ENCODE peak calls at places on chromosomes 1 and 21, in eight cellular contexts. One of them, this sample, is unnamed.

GRCh38 chr1:117795190-117795589 is 134.2 kb downstream of the GDAP2 start:
- DNase-seq in neural progenitor cell: no peak
- DNase-seq in suprapubic skin: no peak
- DNase-seq in IMR-90: peak; percentile 94
- DNase-seq in ovary: no peak
- DNase-seq in colonic mucosa: no peak
- DNase-seq in PC-9: peak; percentile 72
- DNase-seq in MM.1S: no peak
- DNase-seq in this sample: peak; percentile 93

GRCh38 chr1:47927165-47927564 is 70.0 kb downstream of the TRABD2B start:
- DNase-seq in neural progenitor cell: no peak
- DNase-seq in suprapubic skin: no peak
- DNase-seq in IMR-90: no peak
- DNase-seq in ovary: no peak
- DNase-seq in colonic mucosa: no peak
- DNase-seq in PC-9: no peak
- DNase-seq in MM.1S: no peak
- DNase-seq in this sample: peak; percentile 40

GRCh38 chr1:33339413-33339812 is 18.5 kb upstream of the A3GALT2 start:
- DNase-seq in neural progenitor cell: peak; percentile 59
- DNase-seq in suprapubic skin: no peak
- DNase-seq in IMR-90: no peak
- DNase-seq in ovary: no peak
- DNase-seq in colonic mucosa: no peak
- DNase-seq in PC-9: no peak
- DNase-seq in MM.1S: no peak
- DNase-seq in this sample: no peak

GRCh38 chr1:19737413-19737812 is 62.3 kb downstream of the TMCO4 start:
- DNase-seq in neural progenitor cell: no peak
- DNase-seq in suprapubic skin: no peak
- DNase-seq in IMR-90: no peak
- DNase-seq in ovary: no peak
- DNase-seq in colonic mucosa: no peak
- DNase-seq in PC-9: peak; percentile 61
- DNase-seq in MM.1S: no peak
- DNase-seq in this sample: no peak

GRCh38 chr1:200890027-200890426 is 4.7 kb upstream of the INAVA start:
- DNase-seq in neural progenitor cell: no peak
- DNase-seq in suprapubic skin: no peak
- DNase-seq in IMR-90: no peak
- DNase-seq in ovary: no peak
- DNase-seq in colonic mucosa: no peak
- DNase-seq in PC-9: no peak
- DNase-seq in MM.1S: no peak
- DNase-seq in this sample: no peak

GRCh38 chr1:98733782-98734112 is 72.2 kb downstream of the SNX7 start:
- DNase-seq in neural progenitor cell: no peak
- DNase-seq in suprapubic skin: no peak
- DNase-seq in IMR-90: peak; percentile 13
- DNase-seq in ovary: no peak
- DNase-seq in colonic mucosa: no peak
- DNase-seq in PC-9: no peak
- DNase-seq in MM.1S: no peak
- DNase-seq in this sample: no peak

GRCh38 chr1:96973605-96974004 is 252.0 kb downstream of the PTBP2 start:
- DNase-seq in neural progenitor cell: no peak
- DNase-seq in suprapubic skin: no peak
- DNase-seq in IMR-90: peak; percentile 33
- DNase-seq in ovary: no peak
- DNase-seq in colonic mucosa: no peak
- DNase-seq in PC-9: no peak
- DNase-seq in MM.1S: no peak
- DNase-seq in this sample: peak; percentile 31

GRCh38 chr1:18109756-18110597 is 2.4 kb downstream of the IGSF21 start:
- DNase-seq in neural progenitor cell: peak; percentile 87
- DNase-seq in suprapubic skin: no peak
- DNase-seq in IMR-90: no peak
- DNase-seq in ovary: peak; percentile 36
- DNase-seq in colonic mucosa: peak; percentile 81
- DNase-seq in PC-9: no peak
- DNase-seq in MM.1S: no peak
- DNase-seq in this sample: no peak

DNA sequence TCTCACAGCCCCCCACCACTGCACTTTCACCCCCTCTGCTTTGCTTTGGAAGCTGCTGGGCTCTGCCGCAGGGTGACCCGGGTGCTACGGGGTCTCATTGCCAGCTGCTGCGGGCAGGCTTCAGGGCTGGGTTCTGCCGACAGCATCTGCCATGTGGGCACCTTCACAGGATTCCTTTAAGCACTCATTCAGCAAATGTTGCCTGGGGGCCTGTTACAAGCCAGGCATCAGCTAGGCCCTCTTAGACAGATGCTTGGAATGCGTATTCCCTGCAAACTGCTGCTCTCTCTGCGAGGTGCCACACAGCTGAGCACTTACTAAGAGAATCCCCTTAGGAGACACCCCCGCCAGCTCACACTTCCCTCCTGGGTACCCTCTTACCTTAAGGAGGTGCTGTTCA is 29.2 kb downstream of the COL16A1 start:
- DNase-seq in neural progenitor cell: no peak
- DNase-seq in suprapubic skin: no peak
- DNase-seq in IMR-90: no peak
- DNase-seq in ovary: no peak
- DNase-seq in colonic mucosa: no peak
- DNase-seq in PC-9: peak; percentile 85
- DNase-seq in MM.1S: no peak
- DNase-seq in this sample: peak; percentile 51
- H3K4me1 ChIP-seq in neural progenitor cell: peaks cover 13% of the 10 kb centered on the region
- H3K4me1 ChIP-seq in suprapubic skin: peaks cover 14% of the 10 kb centered on the region
- H3K4me1 ChIP-seq in IMR-90: peaks cover 9% of the 10 kb centered on the region
- H3K4me1 ChIP-seq in ovary: peaks cover 15% of the 10 kb centered on the region
- H3K4me1 ChIP-seq in colonic mucosa: no peaks in the 10 kb centered on the region
- H3K4me1 ChIP-seq in PC-9: peaks cover 54% of the 10 kb centered on the region
- H3K4me1 ChIP-seq in MM.1S: no peaks in the 10 kb centered on the region
- H3K4me1 ChIP-seq in this sample: no peaks in the 10 kb centered on the region

DNA sequence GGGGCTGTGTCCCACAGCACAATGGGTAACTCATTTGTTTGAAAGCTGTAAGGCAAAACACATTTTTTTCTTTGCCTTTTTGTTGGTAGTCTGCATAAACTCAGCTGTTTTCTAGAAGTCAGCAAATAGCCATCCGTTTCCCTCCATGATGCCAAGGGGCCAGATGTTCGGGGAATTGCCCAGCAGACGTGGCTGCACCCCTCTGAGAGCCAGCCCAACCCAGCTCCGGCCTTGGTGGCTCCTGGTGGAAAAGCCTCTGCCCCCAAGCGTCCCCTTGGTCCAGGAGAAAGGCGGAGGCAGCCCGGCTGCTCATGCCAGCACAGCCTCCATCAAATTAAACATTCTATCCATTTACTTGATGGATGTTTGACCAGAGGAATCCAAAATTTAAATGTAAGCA is 58.3 kb upstream of the ADARB1 start:
- DNase-seq in neural progenitor cell: no peak
- DNase-seq in suprapubic skin: peak; percentile 73
- DNase-seq in IMR-90: no peak
- DNase-seq in ovary: no peak
- DNase-seq in colonic mucosa: no peak
- DNase-seq in PC-9: no peak
- DNase-seq in MM.1S: no peak
- DNase-seq in this sample: no peak
- H3K4me1 ChIP-seq in neural progenitor cell: peaks cover 32% of the 10 kb centered on the region
- H3K4me1 ChIP-seq in suprapubic skin: peaks cover 34% of the 10 kb centered on the region
- H3K4me1 ChIP-seq in IMR-90: peaks cover 23% of the 10 kb centered on the region
- H3K4me1 ChIP-seq in ovary: peaks cover 2% of the 10 kb centered on the region
- H3K4me1 ChIP-seq in colonic mucosa: peaks cover 7% of the 10 kb centered on the region
- H3K4me1 ChIP-seq in PC-9: peaks cover 26% of the 10 kb centered on the region
- H3K4me1 ChIP-seq in MM.1S: no peaks in the 10 kb centered on the region
- H3K4me1 ChIP-seq in this sample: peaks cover 27% of the 10 kb centered on the region

DNA sequence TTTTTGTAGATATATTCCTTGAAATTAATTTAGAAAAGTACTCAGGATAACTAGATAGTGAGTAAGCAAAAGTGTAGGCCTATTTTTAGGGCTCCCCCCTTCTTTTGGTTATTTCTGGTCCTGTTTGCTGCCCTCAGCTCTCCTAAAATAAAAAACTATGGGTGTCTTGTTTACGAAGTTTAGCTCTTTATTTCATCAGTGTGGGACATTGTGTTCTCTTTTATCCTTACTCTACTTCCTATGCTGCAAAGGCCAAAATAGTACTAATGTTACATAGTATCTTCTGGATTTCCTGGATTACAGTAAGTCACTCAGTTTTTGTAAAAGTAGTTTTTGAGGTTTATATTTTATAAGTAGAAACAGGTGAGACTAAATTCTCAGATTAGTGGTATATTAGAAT is 15.4 kb downstream of the CEP350 start:
- DNase-seq in neural progenitor cell: no peak
- DNase-seq in suprapubic skin: no peak
- DNase-seq in IMR-90: no peak
- DNase-seq in ovary: no peak
- DNase-seq in colonic mucosa: no peak
- DNase-seq in PC-9: no peak
- DNase-seq in MM.1S: no peak
- DNase-seq in this sample: no peak
- H3K4me1 ChIP-seq in neural progenitor cell: no peaks in the 10 kb centered on the region
- H3K4me1 ChIP-seq in suprapubic skin: peaks cover 45% of the 10 kb centered on the region
- H3K4me1 ChIP-seq in IMR-90: peaks cover 1% of the 10 kb centered on the region
- H3K4me1 ChIP-seq in ovary: peaks cover 13% of the 10 kb centered on the region
- H3K4me1 ChIP-seq in colonic mucosa: no peaks in the 10 kb centered on the region
- H3K4me1 ChIP-seq in PC-9: no peaks in the 10 kb centered on the region
- H3K4me1 ChIP-seq in MM.1S: peaks cover 27% of the 10 kb centered on the region
- H3K4me1 ChIP-seq in this sample: no peaks in the 10 kb centered on the region

GRCh38 chr1:9555942-9556341 is 16.7 kb downstream of the SLC25A33 start:
- DNase-seq in neural progenitor cell: no peak
- DNase-seq in suprapubic skin: no peak
- DNase-seq in IMR-90: no peak
- DNase-seq in ovary: no peak
- DNase-seq in colonic mucosa: no peak
- DNase-seq in PC-9: no peak
- DNase-seq in MM.1S: no peak
- DNase-seq in this sample: no peak
- H3K4me1 ChIP-seq in neural progenitor cell: no peaks in the 10 kb centered on the region
- H3K4me1 ChIP-seq in suprapubic skin: peaks cover 21% of the 10 kb centered on the region
- H3K4me1 ChIP-seq in IMR-90: no peaks in the 10 kb centered on the region
- H3K4me1 ChIP-seq in ovary: peaks cover 8% of the 10 kb centered on the region
- H3K4me1 ChIP-seq in colonic mucosa: no peaks in the 10 kb centered on the region
- H3K4me1 ChIP-seq in PC-9: peaks cover 17% of the 10 kb centered on the region
- H3K4me1 ChIP-seq in MM.1S: no peaks in the 10 kb centered on the region
- H3K4me1 ChIP-seq in this sample: peaks cover 6% of the 10 kb centered on the region

DNA sequence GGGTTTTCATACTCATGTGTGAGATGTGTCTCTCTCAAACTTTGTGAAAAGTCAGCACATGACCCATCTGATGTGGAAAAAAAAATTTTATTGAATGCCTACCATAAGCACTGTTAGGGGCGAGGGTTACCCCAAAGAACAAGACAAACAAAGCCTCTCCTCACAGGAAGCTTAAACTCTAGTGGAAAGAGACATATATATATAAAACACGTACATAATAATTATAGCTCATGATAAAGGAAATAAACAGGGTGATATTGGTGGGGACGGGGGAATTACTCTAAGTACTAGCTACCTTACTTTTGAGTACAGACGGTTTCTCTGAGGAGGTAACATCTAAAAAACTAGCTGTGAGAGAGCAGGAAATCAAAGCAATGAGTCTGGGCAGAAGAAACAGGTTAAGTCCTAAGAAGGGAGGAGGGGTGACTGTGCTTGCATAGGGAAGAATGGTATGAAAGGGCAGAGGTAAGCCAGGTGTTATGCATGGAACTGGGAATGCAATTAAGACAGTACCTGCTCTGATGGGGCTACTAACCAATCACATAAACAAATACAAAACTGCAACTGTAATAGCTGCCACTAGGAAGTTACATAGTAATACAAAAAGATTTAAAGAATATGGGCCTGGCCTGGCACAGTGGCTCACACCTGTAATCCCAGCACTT is 4.5 kb downstream of the LIN9 start:
- DNase-seq in neural progenitor cell: no peak
- DNase-seq in suprapubic skin: no peak
- DNase-seq in IMR-90: no peak
- DNase-seq in ovary: no peak
- DNase-seq in colonic mucosa: no peak
- DNase-seq in PC-9: no peak
- DNase-seq in MM.1S: no peak
- DNase-seq in this sample: no peak
- H3K4me1 ChIP-seq in neural progenitor cell: peaks cover 25% of the 10 kb centered on the region
- H3K4me1 ChIP-seq in suprapubic skin: peaks cover 12% of the 10 kb centered on the region
- H3K4me1 ChIP-seq in IMR-90: peaks cover 2% of the 10 kb centered on the region
- H3K4me1 ChIP-seq in ovary: no peaks in the 10 kb centered on the region
- H3K4me1 ChIP-seq in colonic mucosa: peaks cover 5% of the 10 kb centered on the region
- H3K4me1 ChIP-seq in PC-9: peaks cover 7% of the 10 kb centered on the region
- H3K4me1 ChIP-seq in MM.1S: peaks cover 14% of the 10 kb centered on the region
- H3K4me1 ChIP-seq in this sample: no peaks in the 10 kb centered on the region

DNA sequence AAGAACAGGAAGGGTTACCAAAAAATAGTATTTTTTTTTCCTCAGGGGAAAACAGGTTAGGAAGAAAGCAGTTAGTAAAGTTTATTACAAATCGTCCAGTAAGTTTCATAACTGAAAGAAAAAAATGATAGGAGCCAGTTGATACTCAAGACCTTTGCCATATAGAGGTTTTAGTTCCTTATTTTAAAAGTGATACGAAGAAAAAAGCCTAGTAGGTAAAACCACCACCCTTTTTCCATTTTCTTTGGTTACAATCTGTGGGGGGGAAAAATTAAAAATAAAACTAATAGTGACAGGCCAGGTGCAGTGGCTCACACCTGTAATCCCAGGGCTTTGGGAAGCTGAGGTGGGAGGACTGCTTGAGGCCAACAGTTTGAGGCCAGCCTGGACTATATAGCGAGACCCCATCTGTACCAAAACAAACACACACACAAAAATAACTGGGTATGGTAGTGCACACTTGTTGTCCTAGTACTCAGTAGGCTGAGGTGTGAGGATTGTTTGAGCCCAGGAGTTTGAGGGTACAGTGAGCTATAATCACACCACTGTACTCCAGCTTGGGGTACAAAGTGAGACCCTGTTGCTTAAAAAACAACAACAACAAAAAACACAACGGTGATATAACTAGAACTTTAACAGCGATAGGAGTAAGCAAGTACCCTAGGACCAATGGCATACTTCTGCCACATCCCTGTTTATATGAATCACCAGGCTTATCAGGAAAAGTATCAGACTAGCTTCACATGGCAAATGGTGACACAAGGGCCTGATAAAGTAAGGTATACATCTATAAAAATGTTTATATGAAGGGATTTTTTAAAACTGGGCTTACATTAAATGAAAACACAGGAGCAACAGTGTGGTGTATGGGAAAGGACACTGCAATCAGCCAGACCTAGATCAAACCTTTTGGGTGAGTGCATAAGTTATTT is 5.4 kb downstream of the TMEM59 start:
- DNase-seq in neural progenitor cell: no peak
- DNase-seq in suprapubic skin: no peak
- DNase-seq in IMR-90: peak; percentile 47
- DNase-seq in ovary: no peak
- DNase-seq in colonic mucosa: no peak
- DNase-seq in PC-9: no peak
- DNase-seq in MM.1S: peak; percentile 42
- DNase-seq in this sample: no peak
- H3K4me1 ChIP-seq in neural progenitor cell: peaks cover 6% of the 10 kb centered on the region
- H3K4me1 ChIP-seq in suprapubic skin: peaks cover 49% of the 10 kb centered on the region
- H3K4me1 ChIP-seq in IMR-90: peaks cover 8% of the 10 kb centered on the region
- H3K4me1 ChIP-seq in ovary: peaks cover 5% of the 10 kb centered on the region
- H3K4me1 ChIP-seq in colonic mucosa: peaks cover 19% of the 10 kb centered on the region
- H3K4me1 ChIP-seq in PC-9: peaks cover 20% of the 10 kb centered on the region
- H3K4me1 ChIP-seq in MM.1S: peaks cover 21% of the 10 kb centered on the region
- H3K4me1 ChIP-seq in this sample: peaks cover 8% of the 10 kb centered on the region